ENCODE peak calls at places on chromosomes 11 and 22, in five cellular contexts. G is hepatocyte, V is GM23338, Q is HCT116, K is MM.1S. U is an unnamed sample. For H3K79me2 and H3K9me2, the result is how much of the 10 kb centered on the place peaks cover.

GRCh38 chr22:20438066-20438677 is 547 bp upstream of the SCARF2 start:
- DNase-seq in V (peak), Q (no peak), G (peak), K (no peak), U (no peak)

GRCh38 chr11:75453916-75454655 is 21.1 kb upstream of the KLHL35 start:
- DNase-seq in Q (no peak), G (no peak), K (no peak), V (no peak), U (no peak)

GRCh38 chr11:63567044-63567840 is 4.1 kb upstream of the PLAAT2 start:
- DNase-seq in G (peak), Q (peak), K (peak), V (peak), U (peak)

GRCh38 chr11:86442420-86442819 is 67.7 kb downstream of the CCDC81 start:
- DNase-seq in G (no peak), V (no peak), Q (no peak), K (no peak), U (no peak)

GRCh38 chr11:20963596-20963995 is 294.2 kb downstream of the NELL1 start:
- DNase-seq in K (no peak), Q (no peak), V (no peak), G (no peak), U (no peak)

GRCh38 chr11:109972939-109973338 is 120.3 kb upstream of the ZC3H12C start:
- DNase-seq in Q (no peak), V (no peak), G (no peak), K (no peak), U (no peak)

GRCh38 chr11:45659031-45659817 is 6.2 kb downstream of the CHST1 start:
- DNase-seq in K (no peak), Q (no peak), G (no peak), V (no peak), U (no peak)

GRCh38 chr11:1078191-1078601 is 3.5 kb downstream of the MUC2 start:
- DNase-seq in K (no peak), V (no peak), Q (no peak), G (no peak), U (no peak)

GRCh38 chr11:117921893-117922292 is 7.3 kb downstream of the TMPRSS13 start:
- DNase-seq in Q (no peak), V (no peak), K (no peak), G (no peak), U (no peak)

GRCh38 chr11:73576226-73576625 is 21.7 kb downstream of the FAM168A start:
- DNase-seq in Q (no peak), K (no peak), V (no peak), G (no peak), U (no peak)

GRCh38 chr11:26572770-26573402 is 823 bp upstream of the MUC15 start:
- DNase-seq in K (no peak), Q (no peak), V (peak), G (no peak), U (no peak)

GRCh38 chr22:50444663-50445062 is 30.2 kb downstream of the SBF1 start:
- DNase-seq in V (no peak), Q (peak), K (no peak), G (peak), U (no peak)

GRCh38 chr22:22171357-22172218 is 73.0 kb upstream of the VPREB1 start:
- DNase-seq in K (peak), V (peak), G (peak), Q (peak), U (peak)

GRCh38 chr11:128765571-128766530 is 72.0 kb downstream of the FLI1 start:
- DNase-seq in G (no peak), Q (no peak), K (no peak), V (no peak), U (no peak)

GRCh38 chr11:127996825-127997224 is 590.5 kb downstream of the ETS1 start:
- DNase-seq in V (no peak), K (no peak), G (no peak), Q (no peak), U (no peak)

GRCh38 chr11:1691878-1692707 is 4.9 kb upstream of the KRTAP5-6 start:
- DNase-seq in K (no peak), V (no peak), Q (no peak), G (no peak), U (no peak)

GRCh38 chr11:44509291-44509690 is 56.2 kb upstream of the CD82 start:
- DNase-seq in K (no peak), G (no peak), Q (no peak), V (no peak), U (no peak)

GRCh38 chr11:69308936-69309799 is 15.2 kb downstream of the MYEOV start:
- DNase-seq in G (no peak), V (no peak), K (no peak), Q (no peak), U (no peak)

GRCh38 chr22:44438056-44438455 is 60.0 kb downstream of the RTL6 start:
- DNase-seq in V (peak), G (no peak), K (no peak), Q (no peak), U (no peak)

GRCh38 chr11:27317751-27318150 is 45.3 kb downstream of the CCDC34 start:
- DNase-seq in Q (peak), V (no peak), G (peak), K (no peak), U (no peak)

GRCh38 chr11:10108901-10109665 is 184.9 kb downstream of the SBF2 start:
- DNase-seq in K (no peak), V (peak), Q (no peak), G (peak), U (no peak)

GRCh38 chr11:22477312-22477711 is 139.1 kb downstream of the SLC17A6 start:
- DNase-seq in Q (no peak), K (peak), G (no peak), V (no peak), U (no peak)

GRCh38 chr11:102664001-102664752 is 39.0 kb upstream of the MMP20 start:
- DNase-seq in Q (peak), K (no peak), G (no peak), V (peak), U (peak)

GRCh38 chr11:10012068-10012467 is 282.0 kb downstream of the SBF2 start:
- DNase-seq in K (no peak), Q (no peak), G (no peak), V (no peak), U (no peak)

GRCh38 chr22:47251911-47252310 is 489.5 kb downstream of the TBC1D22A start:
- DNase-seq in Q (no peak), K (no peak), G (no peak), V (no peak), U (no peak)

GRCh38 chr11:120398184-120398583 is 62.0 kb downstream of the ARHGEF12 start:
- DNase-seq in V (peak), K (no peak), G (no peak), Q (no peak), U (no peak)

GRCh38 chr11:15195454-15196200 is 80.9 kb downstream of the INSC start:
- DNase-seq in V (no peak), K (no peak), Q (no peak), G (no peak), U (no peak)

GRCh38 chr11:57460756-57461749 is 725 bp downstream of the RTN4RL2 start:
- DNase-seq in G (no peak), K (no peak), V (peak), Q (no peak), U (no peak)

GRCh38 chr11:35389897-35390462 is 29.4 kb downstream of the SLC1A2 start:
- DNase-seq in K (no peak), V (no peak), Q (no peak), G (no peak), U (no peak)

DNA sequence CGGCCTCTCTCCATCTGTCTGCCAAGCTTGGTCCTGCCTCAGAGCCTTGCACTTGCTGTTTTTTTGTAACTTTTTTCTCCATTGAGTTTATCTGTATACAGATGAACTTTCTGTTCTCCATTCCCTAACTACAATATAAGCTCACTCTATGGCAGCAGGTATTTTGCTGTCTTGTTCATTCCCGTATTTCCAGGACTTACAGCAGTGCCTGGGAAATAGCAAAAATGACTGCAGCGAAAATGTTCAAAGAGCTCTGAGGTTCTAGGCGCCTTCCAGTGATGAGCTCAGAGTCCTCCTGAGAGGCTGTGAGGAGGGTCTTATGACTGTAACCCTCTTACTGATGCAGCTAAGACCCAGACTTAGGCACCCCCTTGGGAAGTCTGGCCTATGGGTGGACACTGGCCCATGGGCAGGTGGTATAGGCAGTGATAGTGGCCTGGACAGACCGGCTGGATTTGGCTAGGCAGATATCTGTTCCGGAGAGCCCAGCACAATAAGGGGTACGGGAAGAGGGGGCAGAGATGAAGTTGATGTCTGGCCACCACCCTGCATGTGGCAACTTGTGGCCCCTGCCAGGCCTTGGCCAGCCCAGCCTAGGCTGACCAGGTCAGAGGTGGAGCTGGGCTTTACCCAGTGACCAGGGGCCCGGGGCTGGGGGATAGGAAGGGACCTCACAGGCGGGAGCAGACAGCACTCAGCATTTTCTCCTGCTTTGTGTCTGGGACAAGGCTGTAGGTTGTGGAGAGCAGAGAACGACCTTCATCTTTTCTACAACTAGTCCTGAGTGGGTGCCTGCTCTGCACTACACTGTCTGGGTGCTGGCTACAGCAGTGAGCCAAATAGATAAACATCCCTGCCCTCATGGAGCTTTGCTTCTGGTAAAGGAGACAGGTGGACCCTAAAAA is 4.6 kb downstream of the ATF4 start:
- DNase-seq in Q (no peak), V (no peak), K (no peak), G (no peak), U (peak)
- H3K79me2 ChIP-seq in Q (half or more), V (under half), K (half or more), G (half or more), U (under half)

GRCh38 chr11:72040497-72041363 is 39.6 kb downstream of the NUMA1 start:
- DNase-seq in G (peak), V (peak), Q (peak), K (peak), U (peak)
- TF ChIP-seq CTCF in G (no peak), V (no peak), Q (no peak), K (no peak), U (peak)

GRCh38 chr11:64865286-64866172 is 12.9 kb downstream of the EHD1 start:
- DNase-seq in V (no peak), Q (no peak), K (peak), G (no peak), U (peak)
- H3K9me2 ChIP-seq in V (under half), Q (under half), K (under half), G (under half), U (under half)

DNA sequence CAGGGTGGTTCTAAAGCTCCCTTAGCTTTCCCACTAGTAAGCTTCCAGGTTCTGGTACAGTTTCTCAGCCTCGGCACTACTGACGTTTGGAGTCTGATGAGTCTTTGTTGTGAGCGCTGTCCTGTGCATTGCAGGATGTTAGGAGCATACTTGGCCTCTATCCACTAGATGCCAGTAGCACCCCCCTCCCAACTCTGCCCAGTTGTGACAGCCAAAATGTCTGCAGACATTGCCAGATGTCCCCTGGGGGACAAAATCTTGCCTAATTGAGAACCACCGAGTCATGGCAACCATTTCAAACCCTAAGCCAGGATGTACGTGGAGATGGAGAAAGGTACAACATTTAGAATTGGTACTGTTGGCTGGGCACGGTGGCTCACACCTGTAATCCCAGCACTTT is 68.7 kb downstream of the PTPRJ start:
- DNase-seq in K (no peak), Q (no peak), V (no peak), G (no peak), U (no peak)
- H3K79me2 ChIP-seq in K (under half), Q (under half), V (under half), G (half or more), U (under half)

GRCh38 chr11:70568504-70569172 is 170.3 kb downstream of the CTTN start:
- DNase-seq in Q (no peak), V (peak), G (peak), K (no peak), U (no peak)

GRCh38 chr11:70569173-70569890 is 171.0 kb downstream of the CTTN start:
- DNase-seq in K (no peak), Q (no peak), V (no peak), G (no peak), U (no peak)

GRCh38 chr11:70569996-70570692 is 171.8 kb downstream of the CTTN start:
- DNase-seq in G (no peak), V (no peak), K (no peak), Q (no peak), U (no peak)

GRCh38 chr11:70567680-70568503 is 169.6 kb downstream of the CTTN start:
- DNase-seq in G (peak), Q (no peak), K (no peak), V (peak), U (no peak)

GRCh38 chr11:70566768-70567530 is 168.6 kb downstream of the CTTN start:
- DNase-seq in G (no peak), K (no peak), V (no peak), Q (no peak), U (no peak)
- TF ChIP-seq CTCF in G (no peak), K (no peak), V (no peak), Q (no peak), U (no peak)